ENCODE peak calls at places on chromosomes 13 and 19, in six cellular contexts. One of them, this sample, is unnamed.

GRCh38 chr19:16330368-16330801 is 5.8 kb downstream of the KLF2 start:
- DNase-seq in CD8-positive, alpha-beta memory T cell: peak; percentile 94
- DNase-seq in AG09309: no peak
- DNase-seq in neural progenitor cell: no peak
- DNase-seq in adrenal gland: peak; percentile 76
- DNase-seq in AG10803: peak; percentile 79
- DNase-seq in this sample: peak; percentile 43

GRCh38 chr19:2315818-2316353 is 7.9 kb upstream of the LINGO3 start:
- DNase-seq in adrenal gland: peak; percentile 74
- DNase-seq in CD8-positive, alpha-beta memory T cell: no peak
- DNase-seq in AG10803: peak; percentile 53
- DNase-seq in neural progenitor cell: peak; percentile 86
- DNase-seq in AG09309: no peak
- DNase-seq in this sample: peak; percentile 49

GRCh38 chr19:1851581-1852293 is 3.5 kb upstream of the REXO1 start:
- DNase-seq in adrenal gland: no peak
- DNase-seq in AG09309: no peak
- DNase-seq in CD8-positive, alpha-beta memory T cell: peak; percentile 61
- DNase-seq in AG10803: no peak
- DNase-seq in neural progenitor cell: no peak
- DNase-seq in this sample: no peak

GRCh38 chr19:48629599-48630288 is 7.4 kb downstream of the DBP start:
- DNase-seq in CD8-positive, alpha-beta memory T cell: no peak
- DNase-seq in AG09309: no peak
- DNase-seq in AG10803: no peak
- DNase-seq in adrenal gland: peak; percentile 96
- DNase-seq in neural progenitor cell: peak; percentile 95
- DNase-seq in this sample: no peak

GRCh38 chr19:47275866-47276461 is 1.3 kb downstream of the INAFM1 start:
- DNase-seq in adrenal gland: peak; percentile 84
- DNase-seq in CD8-positive, alpha-beta memory T cell: no peak
- DNase-seq in neural progenitor cell: no peak
- DNase-seq in AG10803: peak; percentile 59
- DNase-seq in AG09309: peak; percentile 41
- DNase-seq in this sample: no peak

GRCh38 chr13:66313408-66313807 is 916.7 kb downstream of the PCDH9 start:
- DNase-seq in AG09309: no peak
- DNase-seq in adrenal gland: no peak
- DNase-seq in neural progenitor cell: no peak
- DNase-seq in AG10803: no peak
- DNase-seq in CD8-positive, alpha-beta memory T cell: no peak
- DNase-seq in this sample: no peak

GRCh38 chr13:35485451-35485850 is 9.0 kb upstream of the MAB21L1 start:
- DNase-seq in adrenal gland: no peak
- DNase-seq in AG10803: no peak
- DNase-seq in AG09309: no peak
- DNase-seq in CD8-positive, alpha-beta memory T cell: no peak
- DNase-seq in neural progenitor cell: no peak
- DNase-seq in this sample: no peak

GRCh38 chr19:17997969-17998826 is 9.8 kb upstream of the ARRDC2 start:
- DNase-seq in adrenal gland: no peak
- DNase-seq in CD8-positive, alpha-beta memory T cell: no peak
- DNase-seq in AG10803: no peak
- DNase-seq in neural progenitor cell: peak; percentile 43
- DNase-seq in AG09309: no peak
- DNase-seq in this sample: no peak

GRCh38 chr19:29524912-29525870 is 603 bp upstream of the VSTM2B start:
- DNase-seq in neural progenitor cell: peak; percentile 66
- DNase-seq in AG09309: no peak
- DNase-seq in adrenal gland: no peak
- DNase-seq in AG10803: no peak
- DNase-seq in CD8-positive, alpha-beta memory T cell: no peak
- DNase-seq in this sample: no peak

GRCh38 chr13:85148009-85148408 is 651.2 kb downstream of the SLITRK6 start:
- DNase-seq in neural progenitor cell: peak; percentile 87
- DNase-seq in AG09309: no peak
- DNase-seq in AG10803: no peak
- DNase-seq in adrenal gland: peak; percentile 24
- DNase-seq in CD8-positive, alpha-beta memory T cell: no peak
- DNase-seq in this sample: no peak

GRCh38 chr13:34108396-34108795 is 290.4 kb downstream of the RFC3 start:
- DNase-seq in CD8-positive, alpha-beta memory T cell: no peak
- DNase-seq in AG09309: no peak
- DNase-seq in neural progenitor cell: no peak
- DNase-seq in adrenal gland: no peak
- DNase-seq in AG10803: no peak
- DNase-seq in this sample: no peak

GRCh38 chr13:42660367-42660965 is 86.5 kb downstream of the TNFSF11 start:
- DNase-seq in neural progenitor cell: no peak
- DNase-seq in AG10803: peak; percentile 12
- DNase-seq in CD8-positive, alpha-beta memory T cell: no peak
- DNase-seq in AG09309: no peak
- DNase-seq in adrenal gland: no peak
- DNase-seq in this sample: no peak

GRCh38 chr19:32066056-32066455 is 279.4 kb upstream of the ZNF507 start:
- DNase-seq in adrenal gland: no peak
- DNase-seq in AG10803: no peak
- DNase-seq in AG09309: no peak
- DNase-seq in CD8-positive, alpha-beta memory T cell: no peak
- DNase-seq in neural progenitor cell: no peak
- DNase-seq in this sample: no peak

GRCh38 chr13:100130092-100130491 is 41.2 kb downstream of the PCCA start:
- DNase-seq in AG10803: peak; percentile 18
- DNase-seq in CD8-positive, alpha-beta memory T cell: no peak
- DNase-seq in neural progenitor cell: no peak
- DNase-seq in adrenal gland: no peak
- DNase-seq in AG09309: no peak
- DNase-seq in this sample: no peak

GRCh38 chr13:100019780-100020356 is 38.3 kb downstream of the ZIC2 start:
- DNase-seq in AG10803: no peak
- DNase-seq in neural progenitor cell: no peak
- DNase-seq in adrenal gland: no peak
- DNase-seq in CD8-positive, alpha-beta memory T cell: no peak
- DNase-seq in AG09309: no peak
- DNase-seq in this sample: no peak

DNA sequence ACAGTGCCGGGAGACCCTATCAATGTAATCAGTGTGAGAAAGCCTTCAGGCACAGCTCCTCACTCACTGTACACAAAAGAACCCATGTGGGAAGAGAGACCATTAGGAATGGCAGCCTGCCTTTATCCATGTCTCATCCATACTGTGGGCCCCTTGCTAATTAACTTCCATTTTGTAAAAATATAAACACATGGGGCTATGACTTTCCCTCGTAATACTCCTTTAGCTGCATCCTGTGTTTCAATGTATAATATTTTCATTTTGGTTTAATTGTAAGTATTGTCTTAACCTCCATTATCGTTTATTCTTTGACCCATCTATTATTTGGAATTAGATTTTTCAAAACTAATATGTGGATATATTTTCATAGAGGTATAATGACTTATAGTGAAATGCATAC is 29.3 kb downstream of the ZNF333 start:
- DNase-seq in neural progenitor cell: no peak
- DNase-seq in AG10803: no peak
- DNase-seq in adrenal gland: no peak
- DNase-seq in CD8-positive, alpha-beta memory T cell: no peak
- DNase-seq in AG09309: no peak
- DNase-seq in this sample: no peak
- H3K4me3 ChIP-seq in neural progenitor cell: peak overlapping the region; percentile 8
- H3K4me3 ChIP-seq in AG10803: no peak overlapping the region
- H3K4me3 ChIP-seq in adrenal gland: no peak overlapping the region
- H3K4me3 ChIP-seq in CD8-positive, alpha-beta memory T cell: no peak overlapping the region
- H3K4me3 ChIP-seq in AG09309: no peak overlapping the region
- H3K4me3 ChIP-seq in this sample: no peak overlapping the region

GRCh38 chr19:709196-709964 is 645 bp downstream of the PALM start:
- DNase-seq in CD8-positive, alpha-beta memory T cell: no peak
- DNase-seq in AG10803: no peak
- DNase-seq in neural progenitor cell: peak; percentile 55
- DNase-seq in AG09309: no peak
- DNase-seq in adrenal gland: no peak
- DNase-seq in this sample: no peak
- H3K4me3 ChIP-seq in CD8-positive, alpha-beta memory T cell: no peak overlapping the region
- H3K4me3 ChIP-seq in AG10803: no peak overlapping the region
- H3K4me3 ChIP-seq in neural progenitor cell: peak overlapping the region; percentile 92
- H3K4me3 ChIP-seq in AG09309: no peak overlapping the region
- H3K4me3 ChIP-seq in adrenal gland: no peak overlapping the region
- H3K4me3 ChIP-seq in this sample: peak overlapping the region; percentile 55

GRCh38 chr13:55572862-55573261 is 1567.9 kb upstream of the PRR20A start:
- DNase-seq in neural progenitor cell: no peak
- DNase-seq in CD8-positive, alpha-beta memory T cell: no peak
- DNase-seq in adrenal gland: no peak
- DNase-seq in AG10803: no peak
- DNase-seq in AG09309: no peak
- DNase-seq in this sample: no peak

GRCh38 chr13:55577082-55577846 is 1563.5 kb upstream of the PRR20A start:
- DNase-seq in neural progenitor cell: peak; percentile 3
- DNase-seq in AG10803: no peak
- DNase-seq in adrenal gland: no peak
- DNase-seq in AG09309: no peak
- DNase-seq in CD8-positive, alpha-beta memory T cell: no peak
- DNase-seq in this sample: no peak

GRCh38 chr13:55576389-55576788 is 1564.3 kb upstream of the PRR20A start:
- DNase-seq in neural progenitor cell: no peak
- DNase-seq in AG09309: no peak
- DNase-seq in AG10803: no peak
- DNase-seq in adrenal gland: no peak
- DNase-seq in CD8-positive, alpha-beta memory T cell: no peak
- DNase-seq in this sample: no peak

GRCh38 chr13:55573565-55573964 is 1567.2 kb upstream of the PRR20A start:
- DNase-seq in AG09309: no peak
- DNase-seq in adrenal gland: no peak
- DNase-seq in neural progenitor cell: no peak
- DNase-seq in CD8-positive, alpha-beta memory T cell: no peak
- DNase-seq in AG10803: no peak
- DNase-seq in this sample: no peak

DNA sequence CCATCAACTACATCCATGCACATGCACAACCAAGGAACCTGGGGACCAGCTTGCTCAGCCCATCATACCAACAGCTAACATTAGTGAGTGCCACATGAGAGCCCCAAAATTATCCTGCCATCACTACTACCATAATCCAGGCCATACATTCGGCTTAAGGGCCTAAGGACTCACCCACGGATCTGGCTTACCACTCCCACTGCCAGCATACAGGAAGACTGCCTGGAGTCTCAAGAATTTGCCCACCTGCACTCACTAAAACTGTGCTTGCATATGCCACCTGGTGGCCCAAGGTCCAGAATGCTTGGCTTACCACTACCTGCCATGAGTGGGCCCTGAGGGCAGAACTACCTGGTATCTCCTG is 1562.9 kb upstream of the PRR20A start:
- DNase-seq in CD8-positive, alpha-beta memory T cell: no peak
- DNase-seq in AG09309: no peak
- DNase-seq in AG10803: no peak
- DNase-seq in neural progenitor cell: no peak
- DNase-seq in adrenal gland: no peak
- DNase-seq in this sample: no peak
- H3K4me3 ChIP-seq in CD8-positive, alpha-beta memory T cell: no peak overlapping the region
- H3K4me3 ChIP-seq in AG09309: no peak overlapping the region
- H3K4me3 ChIP-seq in AG10803: no peak overlapping the region
- H3K4me3 ChIP-seq in neural progenitor cell: no peak overlapping the region
- H3K4me3 ChIP-seq in adrenal gland: no peak overlapping the region
- H3K4me3 ChIP-seq in this sample: no peak overlapping the region

GRCh38 chr13:23966691-23967615 is 69.7 kb upstream of the C1QTNF9B start:
- DNase-seq in CD8-positive, alpha-beta memory T cell: peak; percentile 47
- DNase-seq in adrenal gland: no peak
- DNase-seq in AG10803: no peak
- DNase-seq in AG09309: no peak
- DNase-seq in neural progenitor cell: no peak
- DNase-seq in this sample: no peak
- H3K4me3 ChIP-seq in CD8-positive, alpha-beta memory T cell: peak overlapping the region; percentile 58
- H3K4me3 ChIP-seq in adrenal gland: no peak overlapping the region
- H3K4me3 ChIP-seq in AG10803: no peak overlapping the region
- H3K4me3 ChIP-seq in AG09309: no peak overlapping the region
- H3K4me3 ChIP-seq in neural progenitor cell: no peak overlapping the region
- H3K4me3 ChIP-seq in this sample: peak overlapping the region; percentile 27

GRCh38 chr19:35612559-35613321 is at the start of gene HAUS5:
- DNase-seq in CD8-positive, alpha-beta memory T cell: peak; percentile 93
- DNase-seq in AG10803: peak; percentile 85
- DNase-seq in neural progenitor cell: peak; percentile 97
- DNase-seq in AG09309: peak; percentile 34
- DNase-seq in adrenal gland: peak; percentile 96
- DNase-seq in this sample: peak; percentile 92

GRCh38 chr19:35615036-35615435 is 2.5 kb downstream of the HAUS5 start:
- DNase-seq in CD8-positive, alpha-beta memory T cell: no peak
- DNase-seq in AG10803: no peak
- DNase-seq in AG09309: no peak
- DNase-seq in adrenal gland: no peak
- DNase-seq in neural progenitor cell: no peak
- DNase-seq in this sample: no peak

GRCh38 chr19:35609881-35610353 is 2.6 kb upstream of the HAUS5 start:
- DNase-seq in adrenal gland: no peak
- DNase-seq in AG10803: no peak
- DNase-seq in neural progenitor cell: no peak
- DNase-seq in AG09309: no peak
- DNase-seq in CD8-positive, alpha-beta memory T cell: no peak
- DNase-seq in this sample: no peak

GRCh38 chr19:35612224-35612558 is 344 bp upstream of the HAUS5 start:
- DNase-seq in adrenal gland: no peak
- DNase-seq in neural progenitor cell: no peak
- DNase-seq in CD8-positive, alpha-beta memory T cell: no peak
- DNase-seq in AG10803: no peak
- DNase-seq in AG09309: no peak
- DNase-seq in this sample: no peak

GRCh38 chr19:35613574-35613973 is 1.0 kb downstream of the HAUS5 start:
- DNase-seq in AG10803: no peak
- DNase-seq in adrenal gland: no peak
- DNase-seq in neural progenitor cell: no peak
- DNase-seq in AG09309: no peak
- DNase-seq in CD8-positive, alpha-beta memory T cell: no peak
- DNase-seq in this sample: no peak
- H3K4me3 ChIP-seq in AG10803: no peak overlapping the region
- H3K4me3 ChIP-seq in adrenal gland: no peak overlapping the region
- H3K4me3 ChIP-seq in neural progenitor cell: peak overlapping the region; percentile 83
- H3K4me3 ChIP-seq in AG09309: no peak overlapping the region
- H3K4me3 ChIP-seq in CD8-positive, alpha-beta memory T cell: no peak overlapping the region
- H3K4me3 ChIP-seq in this sample: no peak overlapping the region

DNA sequence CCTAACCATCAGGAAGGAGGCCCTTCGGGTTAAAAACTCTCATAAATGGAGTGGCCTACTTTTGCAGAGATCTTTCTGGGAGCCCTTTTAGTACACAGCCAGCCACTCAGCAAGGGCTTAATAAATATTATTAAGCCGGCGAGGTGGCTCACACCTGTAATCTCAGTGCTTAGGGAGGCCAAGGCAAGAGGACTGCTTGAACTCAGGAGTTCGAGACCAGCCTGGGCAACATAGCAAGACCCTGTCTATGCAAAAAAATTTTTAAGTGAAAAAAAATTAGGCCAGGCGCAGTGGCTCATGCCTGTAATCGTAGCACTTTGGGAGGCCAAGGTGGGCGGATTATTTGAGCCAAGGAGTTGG is 810 bp upstream of the KANK2 start:
- DNase-seq in AG09309: no peak
- DNase-seq in AG10803: no peak
- DNase-seq in CD8-positive, alpha-beta memory T cell: no peak
- DNase-seq in neural progenitor cell: no peak
- DNase-seq in adrenal gland: no peak
- DNase-seq in this sample: no peak
- H3K4me3 ChIP-seq in AG09309: no peak overlapping the region
- H3K4me3 ChIP-seq in AG10803: peak overlapping the region; percentile 38
- H3K4me3 ChIP-seq in CD8-positive, alpha-beta memory T cell: no peak overlapping the region
- H3K4me3 ChIP-seq in neural progenitor cell: peak overlapping the region; percentile 94
- H3K4me3 ChIP-seq in adrenal gland: no peak overlapping the region
- H3K4me3 ChIP-seq in this sample: peak overlapping the region; percentile 77